ENCODE peak calls at places on chromosomes 13 and 19, in seven cellular contexts. J, Y, H, D, B, G and T are unnamed samples.
A peak's percentile ranks its signal among the peaks of the same experiment; 100 is the strongest.

GRCh38 chr13:34416833-34417425 is 525.1 kb upstream of the NBEA start:
- DNase-seq in J (peak; percentile 71), Y (peak; percentile 68), H (peak; percentile 35), D (peak; percentile 64), B (no peak), G (no peak), T (peak; percentile 56)

GRCh38 chr19:57671124-57671895 is 2.6 kb downstream of the ZSCAN4 start:
- DNase-seq in J (no peak), Y (no peak), H (no peak), D (no peak), B (no peak), G (no peak), T (no peak)

GRCh38 chr13:99624936-99625540 is 123.8 kb downstream of the TM9SF2 start:
- DNase-seq in J (no peak), Y (no peak), H (no peak), D (no peak), B (no peak), G (no peak), T (no peak)

GRCh38 chr13:114198556-114198955 is 19.5 kb downstream of the CFAP97D2 start:
- DNase-seq in J (no peak), Y (no peak), H (no peak), D (peak; percentile 22), B (no peak), G (no peak), T (no peak)

GRCh38 chr13:24727731-24728601 is 36.0 kb upstream of the RNF17 start:
- DNase-seq in J (peak; percentile 90), Y (no peak), H (peak; percentile 70), D (peak; percentile 73), B (peak; percentile 78), G (peak; percentile 86), T (peak; percentile 61)

GRCh38 chr13:78520425-78520824 is 82.9 kb downstream of the POU4F1 start:
- DNase-seq in J (no peak), Y (no peak), H (no peak), D (no peak), B (no peak), G (no peak), T (no peak)

GRCh38 chr13:33918199-33918932 is 100.4 kb downstream of the RFC3 start:
- DNase-seq in J (peak; percentile 89), Y (no peak), H (no peak), D (no peak), B (no peak), G (no peak), T (peak; percentile 73)

GRCh38 chr13:48944221-48944620 is 31.5 kb upstream of the FNDC3A start:
- DNase-seq in J (peak; percentile 59), Y (no peak), H (no peak), D (no peak), B (no peak), G (no peak), T (peak; percentile 65)

GRCh38 chr19:31128291-31128690 is 220.9 kb downstream of the TSHZ3 start:
- DNase-seq in J (no peak), Y (no peak), H (no peak), D (no peak), B (no peak), G (no peak), T (no peak)

GRCh38 chr19:49555600-49556411 is 24.6 kb downstream of the NOSIP start:
- DNase-seq in J (peak; percentile 43), Y (peak; percentile 85), H (peak; percentile 77), D (peak; percentile 73), B (peak; percentile 89), G (peak; percentile 71), T (no peak)

GRCh38 chr13:51978836-51979556 is 32.3 kb downstream of the ATP7B start:
- DNase-seq in J (no peak), Y (no peak), H (no peak), D (no peak), B (peak; percentile 96), G (no peak), T (no peak)

GRCh38 chr13:114154476-114154875 is 22.1 kb upstream of the RASA3 start:
- DNase-seq in J (no peak), Y (no peak), H (no peak), D (no peak), B (no peak), G (peak; percentile 25), T (no peak)

GRCh38 chr19:39531834-39532232 is 819 bp downstream of the EID2B start:
- DNase-seq in J (peak; percentile 21), Y (no peak), H (no peak), D (no peak), B (no peak), G (no peak), T (no peak)

GRCh38 chr13:21884965-21885567 is 214.2 kb downstream of the FGF9 start:
- DNase-seq in J (no peak), Y (no peak), H (no peak), D (no peak), B (no peak), G (no peak), T (no peak)

GRCh38 chr19:9645466-9645865 is 24.4 kb upstream of the ZNF561 start:
- DNase-seq in J (no peak), Y (no peak), H (no peak), D (no peak), B (no peak), G (peak; percentile 8), T (no peak)

GRCh38 chr13:49620170-49620621 is 8.1 kb upstream of the ARL11 start:
- DNase-seq in J (no peak), Y (no peak), H (no peak), D (no peak), B (no peak), G (peak; percentile 74), T (no peak)

GRCh38 chr19:52923782-52924593 is 760 bp upstream of the ZNF888 start:
- DNase-seq in J (peak; percentile 49), Y (peak; percentile 58), H (peak; percentile 9), D (peak; percentile 80), B (no peak), G (no peak), T (no peak)

GRCh38 chr19:7670150-7670784 is 1.4 kb downstream of the RETN start:
- DNase-seq in J (no peak), Y (no peak), H (no peak), D (no peak), B (no peak), G (no peak), T (no peak)

DNA sequence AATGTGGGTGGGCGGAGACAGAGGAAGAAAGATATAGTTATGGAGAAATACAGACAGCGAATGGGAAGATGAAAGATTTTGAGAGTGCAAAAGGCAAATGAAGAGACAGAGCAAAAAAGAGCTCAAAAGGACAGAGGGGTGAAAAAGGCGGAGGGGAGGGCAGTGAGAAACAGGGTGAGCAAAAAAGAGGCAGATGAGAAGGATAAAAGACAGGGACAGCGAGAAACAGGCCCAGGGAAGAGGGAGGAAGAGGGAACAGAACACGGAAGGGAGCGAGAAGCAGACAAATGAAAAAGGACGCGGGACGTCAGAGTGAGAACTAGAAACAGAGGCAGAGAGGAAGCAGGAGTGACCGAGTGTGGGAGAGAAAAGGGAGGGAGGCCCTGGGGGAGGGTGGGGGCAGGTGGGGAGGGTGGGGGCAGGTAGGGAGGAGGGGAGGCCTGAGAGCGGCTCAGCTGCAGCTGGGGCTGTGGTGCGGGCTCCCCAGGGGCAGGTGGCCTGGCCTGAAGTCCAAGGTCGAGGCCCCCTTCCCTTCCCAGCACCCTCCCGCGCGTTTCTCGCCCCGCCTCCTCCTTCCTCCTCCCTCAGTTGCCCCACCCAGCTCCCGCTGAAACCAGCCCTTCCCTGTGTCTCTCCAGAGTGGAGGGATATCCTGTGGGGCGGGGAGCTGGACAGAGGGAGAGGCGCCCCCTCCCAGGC is 2.9 kb downstream of the KLK1 start:
- DNase-seq in J (no peak), Y (peak; percentile 38), H (no peak), D (no peak), B (peak; percentile 76), G (peak; percentile 41), T (no peak)
- H3K4me3 ChIP-seq in J (no peak overlapping the region), Y (no peak overlapping the region), H (no peak overlapping the region), D (no peak overlapping the region), B (no peak overlapping the region), G (no peak overlapping the region), T (no peak overlapping the region)

GRCh38 chr13:106117640-106118039 is 417.8 kb downstream of the EFNB2 start:
- DNase-seq in J (no peak), Y (no peak), H (no peak), D (no peak), B (no peak), G (no peak), T (no peak)

GRCh38 chr13:106117035-106117434 is 418.4 kb downstream of the EFNB2 start:
- DNase-seq in J (no peak), Y (no peak), H (no peak), D (no peak), B (no peak), G (no peak), T (no peak)

GRCh38 chr13:106112191-106112590 is 423.3 kb downstream of the EFNB2 start:
- DNase-seq in J (no peak), Y (no peak), H (no peak), D (no peak), B (no peak), G (no peak), T (no peak)

GRCh38 chr13:106113796-106114195 is 421.7 kb downstream of the EFNB2 start:
- DNase-seq in J (peak; percentile 46), Y (no peak), H (no peak), D (no peak), B (no peak), G (no peak), T (no peak)

GRCh38 chr13:106114981-106115554 is 420.4 kb downstream of the EFNB2 start:
- DNase-seq in J (peak; percentile 31), Y (no peak), H (no peak), D (no peak), B (no peak), G (no peak), T (no peak)
- H3K4me3 ChIP-seq in J (no peak overlapping the region), Y (no peak overlapping the region), H (no peak overlapping the region), D (no peak overlapping the region), B (no peak overlapping the region), G (no peak overlapping the region), T (no peak overlapping the region)

DNA sequence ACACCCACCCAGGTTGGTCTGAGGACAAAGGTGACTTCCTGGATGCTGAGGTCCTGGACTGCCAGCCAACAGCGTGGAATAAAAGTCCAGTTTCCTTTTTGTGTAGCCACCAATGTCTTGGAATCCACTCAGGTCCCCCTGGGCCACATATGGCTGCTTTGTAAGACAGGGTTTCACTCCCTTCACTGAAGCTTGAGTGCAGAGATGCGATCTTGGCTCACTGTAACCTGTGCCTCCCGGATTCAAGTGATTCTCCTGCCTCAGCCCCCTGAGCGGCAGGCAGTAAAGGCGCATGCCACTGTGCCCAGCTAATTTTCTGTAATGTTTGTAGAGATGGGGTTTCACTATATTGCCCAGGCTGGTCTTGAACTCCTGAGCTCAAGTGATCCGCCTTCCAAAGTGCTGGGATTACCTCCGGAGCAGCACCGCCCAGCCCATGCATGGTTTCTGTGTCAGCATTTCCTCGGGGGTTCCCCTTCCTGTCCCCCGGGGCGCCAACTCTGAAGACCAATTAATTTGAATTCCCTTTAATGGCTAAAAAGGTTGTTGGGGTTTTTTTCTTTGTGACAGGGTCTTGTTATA is 17.5 kb downstream of the KANK2 start:
- DNase-seq in J (peak; percentile 43), Y (no peak), H (no peak), D (no peak), B (peak; percentile 49), G (peak; percentile 54), T (no peak)
- H3K4me3 ChIP-seq in J (no peak overlapping the region), Y (no peak overlapping the region), H (no peak overlapping the region), D (peak overlapping the region; percentile 37), B (no peak overlapping the region), G (peak overlapping the region; percentile 46), T (no peak overlapping the region)

DNA sequence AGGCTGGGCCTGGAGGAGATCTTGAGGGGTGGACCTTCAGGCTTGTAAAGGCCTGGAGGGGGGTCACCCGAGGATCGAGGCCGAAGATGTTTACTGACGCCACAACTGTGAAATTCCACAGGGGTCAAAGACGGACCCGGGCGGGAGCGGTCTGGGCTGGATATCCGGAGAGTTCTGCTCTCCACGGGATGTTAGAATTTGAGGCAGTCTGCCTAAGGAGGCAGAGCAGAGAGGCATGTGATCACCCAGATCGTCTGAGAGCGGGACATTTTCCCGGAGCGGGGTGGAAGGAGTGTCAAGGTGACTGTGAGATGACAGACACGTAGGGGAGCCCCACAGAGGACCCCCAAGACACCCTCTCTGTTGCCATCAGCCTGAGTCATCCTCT is 13.2 kb downstream of the KLHL26 start:
- DNase-seq in J (peak; percentile 51), Y (peak; percentile 85), H (peak; percentile 54), D (peak; percentile 84), B (no peak), G (no peak), T (no peak)
- H3K4me3 ChIP-seq in J (no peak overlapping the region), Y (peak overlapping the region; percentile 43), H (peak overlapping the region; percentile 4), D (peak overlapping the region; percentile 45), B (no peak overlapping the region), G (no peak overlapping the region), T (no peak overlapping the region)